ENCODE peak calls at places on chromosomes 16 and 17, in six cellular contexts. T is naive thymus-derived CD4-positive, alpha-beta T cell; Z is RWPE1; K is psoas muscle; O is CD4-positive, alpha-beta T cell; I is WERI-Rb-1. B is an unnamed sample.

GRCh38 chr17:55089955-55090573 is 121.5 kb downstream of the STXBP4 start:
- DNase-seq in T (no peak), Z (no peak), K (no peak), O (peak; percentile 8), I (no peak), B (no peak)

GRCh38 chr17:53227514-53227913 is 595.2 kb upstream of the KIF2B start:
- DNase-seq in T (no peak), Z (no peak), K (no peak), O (no peak), I (no peak), B (no peak)

GRCh38 chr17:32878211-32878610 is 1.3 kb upstream of the MYO1D start:
- DNase-seq in T (no peak), Z (no peak), K (peak; percentile 74), O (no peak), I (no peak), B (peak; percentile 44)

GRCh38 chr16:87789437-87790277 is 23.9 kb upstream of the KLHDC4 start:
- DNase-seq in T (no peak), Z (peak; percentile 94), K (peak; percentile 63), O (no peak), I (no peak), B (no peak)

GRCh38 chr16:75938818-75939217 is 212.5 kb upstream of the CPHXL start:
- DNase-seq in T (no peak), Z (peak; percentile 34), K (no peak), O (no peak), I (no peak), B (no peak)

GRCh38 chr17:31092475-31093064 is 2.2 kb upstream of the NF1 start:
- DNase-seq in T (no peak), Z (no peak), K (no peak), O (no peak), I (no peak), B (no peak)

GRCh38 chr17:41546819-41547218 is 18.7 kb upstream of the KRT19 start:
- DNase-seq in T (no peak), Z (no peak), K (no peak), O (no peak), I (no peak), B (no peak)

GRCh38 chr16:66382171-66382965 is 15.9 kb downstream of the CDH5 start:
- DNase-seq in T (no peak), Z (peak; percentile 86), K (no peak), O (no peak), I (no peak), B (no peak)

GRCh38 chr17:40065041-40065770 is 2.4 kb downstream of the THRA start:
- DNase-seq in T (no peak), Z (no peak), K (no peak), O (no peak), I (no peak), B (peak; percentile 37)

GRCh38 chr16:82761236-82761635 is 134.5 kb downstream of the CDH13 start:
- DNase-seq in T (no peak), Z (peak; percentile 9), K (peak; percentile 92), O (no peak), I (no peak), B (peak; percentile 50)

GRCh38 chr16:51638338-51639135 is 487.5 kb upstream of the SALL1 start:
- DNase-seq in T (no peak), Z (peak; percentile 28), K (no peak), O (no peak), I (no peak), B (no peak)

GRCh38 chr17:1718362-1719165 is 5.9 kb upstream of the WDR81 start:
- DNase-seq in T (no peak), Z (no peak), K (peak; percentile 65), O (no peak), I (no peak), B (no peak)

GRCh38 chr16:69243479-69243878 is 56.5 kb downstream of the SNTB2 start:
- DNase-seq in T (no peak), Z (no peak), K (no peak), O (no peak), I (no peak), B (no peak)

GRCh38 chr17:45276031-45276430 is 14.1 kb upstream of the SPATA32 start:
- DNase-seq in T (no peak), Z (no peak), K (peak; percentile 56), O (no peak), I (no peak), B (no peak)

GRCh38 chr17:80287806-80288579 is 27.3 kb downstream of the RNF213 start:
- DNase-seq in T (no peak), Z (no peak), K (peak; percentile 39), O (no peak), I (no peak), B (no peak)

GRCh38 chr17:67544364-67544763 is 167.3 kb downstream of the PITPNC1 start:
- DNase-seq in T (no peak), Z (no peak), K (no peak), O (no peak), I (no peak), B (no peak)

GRCh38 chr16:58442547-58442946 is 50.3 kb downstream of the GINS3 start:
- DNase-seq in T (no peak), Z (no peak), K (no peak), O (no peak), I (no peak), B (no peak)

GRCh38 chr17:47733047-47733413 is at the start of gene TBX21:
- DNase-seq in T (peak; percentile 76), Z (peak; percentile 24), K (peak; percentile 83), O (peak; percentile 85), I (peak; percentile 97), B (peak; percentile 57)

GRCh38 chr17:559699-560378 is 154.8 kb downstream of the VPS53 start:
- DNase-seq in T (no peak), Z (peak; percentile 62), K (peak; percentile 76), O (no peak), I (no peak), B (no peak)

GRCh38 chr16:47643610-47644009 is 182.5 kb downstream of the PHKB start:
- DNase-seq in T (no peak), Z (no peak), K (no peak), O (no peak), I (no peak), B (no peak)

GRCh38 chr16:66289986-66290385 is 76.5 kb upstream of the CDH5 start:
- DNase-seq in T (no peak), Z (no peak), K (no peak), O (no peak), I (no peak), B (no peak)

GRCh38 chr17:31678431-31678830 is 180.6 kb downstream of the COPRS start:
- DNase-seq in T (no peak), Z (peak; percentile 17), K (peak; percentile 56), O (no peak), I (no peak), B (no peak)

GRCh38 chr16:65120811-65121721 is 797 bp downstream of the CDH11 start:
- DNase-seq in T (no peak), Z (no peak), K (peak; percentile 55), O (no peak), I (peak; percentile 26), B (no peak)

GRCh38 chr16:1746693-1747195 is 24.6 kb downstream of the NME3 start:
- DNase-seq in T (no peak), Z (no peak), K (no peak), O (no peak), I (no peak), B (no peak)

DNA sequence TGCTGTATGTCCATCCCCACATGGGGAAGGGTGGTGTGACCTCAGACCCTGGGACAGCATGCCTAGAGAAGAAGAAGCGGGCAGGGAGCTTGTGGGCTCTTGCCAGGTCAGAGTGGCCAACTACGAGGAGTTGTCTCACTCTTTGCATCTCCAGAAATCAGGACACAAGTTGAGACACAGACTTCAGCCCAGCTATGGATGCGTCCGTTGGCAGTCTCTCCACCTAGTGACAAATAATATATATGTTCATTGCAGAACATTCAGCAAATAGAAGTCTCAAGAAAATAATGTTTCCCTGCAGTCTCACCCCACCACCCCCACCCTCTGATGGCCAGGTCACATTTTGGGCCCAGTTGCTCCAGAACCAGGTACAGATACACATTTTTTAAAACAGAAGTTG is 77.6 kb downstream of the SREBF1 start:
- DNase-seq in T (no peak), Z (no peak), K (no peak), O (no peak), I (no peak), B (no peak)
- H3K27ac ChIP-seq in T (peak overlapping the region; percentile 65), Z (peak overlapping the region; percentile 4), K (no peak overlapping the region), O (no peak overlapping the region), I (no peak overlapping the region), B (no peak overlapping the region)

GRCh38 chr16:21590791-21591190 is 8.6 kb upstream of the METTL9 start:
- DNase-seq in T (no peak), Z (no peak), K (no peak), O (no peak), I (no peak), B (no peak)

GRCh38 chr16:21584817-21585216 is 14.6 kb upstream of the METTL9 start:
- DNase-seq in T (no peak), Z (no peak), K (no peak), O (no peak), I (no peak), B (no peak)

GRCh38 chr16:21593530-21594289 is 5.7 kb upstream of the METTL9 start:
- DNase-seq in T (no peak), Z (no peak), K (no peak), O (no peak), I (no peak), B (no peak)

GRCh38 chr16:21589551-21589950 is 9.8 kb upstream of the METTL9 start:
- DNase-seq in T (no peak), Z (no peak), K (no peak), O (no peak), I (no peak), B (no peak)

GRCh38 chr16:21590287-21590686 is 9.1 kb upstream of the METTL9 start:
- DNase-seq in T (no peak), Z (no peak), K (no peak), O (no peak), I (no peak), B (no peak)
- H3K27ac ChIP-seq in T (no peak overlapping the region), Z (no peak overlapping the region), K (no peak overlapping the region), O (no peak overlapping the region), I (no peak overlapping the region), B (no peak overlapping the region)

DNA sequence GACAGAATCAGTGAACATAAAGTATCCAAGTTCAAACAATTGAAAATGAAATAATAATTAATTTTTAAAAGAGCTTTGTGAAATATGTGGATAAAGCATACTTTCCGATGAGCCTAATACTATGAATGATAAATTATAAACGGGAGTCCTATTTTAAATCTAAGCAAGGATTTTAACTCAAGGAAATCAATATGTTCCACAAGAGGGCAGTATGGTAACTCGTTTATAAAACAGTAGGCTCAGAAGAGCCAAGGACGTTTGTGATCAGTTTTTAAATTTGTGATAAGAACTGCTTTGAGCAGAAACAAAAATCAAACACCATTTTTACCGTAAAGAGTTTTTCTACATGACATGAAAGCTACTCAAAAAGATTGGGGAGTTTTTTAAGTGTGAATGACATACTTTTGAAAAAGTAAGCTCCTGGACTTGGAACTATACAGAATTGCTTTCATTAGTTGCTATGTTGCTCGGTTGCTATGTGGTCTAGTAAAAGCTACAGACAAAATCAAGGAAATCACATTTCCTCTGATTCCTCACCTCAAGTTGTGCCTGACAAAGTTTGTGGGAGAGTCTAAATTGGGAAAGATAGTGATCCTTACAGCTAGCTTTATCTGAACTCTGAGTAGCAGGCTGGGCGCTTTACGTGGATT is 11.8 kb upstream of the TEKT1 start:
- DNase-seq in T (peak; percentile 29), Z (peak; percentile 23), K (no peak), O (no peak), I (no peak), B (no peak)
- H3K27ac ChIP-seq in T (no peak overlapping the region), Z (no peak overlapping the region), K (no peak overlapping the region), O (no peak overlapping the region), I (no peak overlapping the region), B (no peak overlapping the region)

DNA sequence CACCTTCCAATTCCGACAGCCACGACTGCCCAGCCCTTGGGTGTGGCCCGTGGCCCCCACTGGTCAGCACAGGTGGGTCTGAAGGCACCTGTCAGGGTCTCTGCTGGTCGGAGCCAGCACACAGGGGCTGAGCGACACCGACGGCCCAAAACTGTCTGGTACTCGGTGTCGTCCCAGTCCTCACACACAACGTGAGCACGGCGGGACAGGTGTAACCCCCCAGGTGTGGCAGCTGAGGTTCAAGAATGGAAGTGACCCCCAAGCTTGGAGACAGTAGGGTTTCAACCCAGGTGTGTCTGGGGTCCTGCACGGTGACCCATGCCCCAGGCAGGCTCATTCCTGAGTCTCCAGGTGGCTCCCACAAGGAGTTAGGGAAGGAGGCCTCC is 1.0 kb downstream of the GALNS start:
- DNase-seq in T (no peak), Z (no peak), K (no peak), O (no peak), I (no peak), B (no peak)
- H3K27ac ChIP-seq in T (peak overlapping the region; percentile 48), Z (peak overlapping the region; percentile 74), K (no peak overlapping the region), O (peak overlapping the region; percentile 26), I (no peak overlapping the region), B (no peak overlapping the region)

B was measured in body of pancreas.